ENCODE peak calls at places on chromosomes 11 and 22, in five cellular contexts. N is coronary artery, Z is colonic mucosa, S is progenitor cell of endocrine pancreas, B is cardiac fibroblast. Q is an unnamed sample.

GRCh38 chr22:23536821-23537345 is 43.2 kb downstream of the IGLL1 start:
- DNase-seq in N (no peak), Z (no peak), S (no peak), B (no peak), Q (no peak)

GRCh38 chr11:83361831-83362230 is 75.7 kb upstream of the CCDC90B start:
- DNase-seq in N (no peak), Z (no peak), S (no peak), B (no peak), Q (no peak)

GRCh38 chr22:45552017-45552411 is 49.3 kb downstream of the FBLN1 start:
- DNase-seq in N (no peak), Z (no peak), S (no peak), B (no peak), Q (no peak)

GRCh38 chr11:93986716-93987115 is 34.4 kb upstream of the HEPHL1 start:
- DNase-seq in N (no peak), Z (no peak), S (no peak), B (peak; percentile 12), Q (no peak)

GRCh38 chr11:124113890-124114289 is 1.4 kb upstream of the VWA5A start:
- DNase-seq in N (no peak), Z (peak; percentile 62), S (no peak), B (peak; percentile 21), Q (no peak)

GRCh38 chr22:44365196-44365802 is 52.5 kb upstream of the SHISAL1 start:
- DNase-seq in N (peak; percentile 70), Z (no peak), S (no peak), B (no peak), Q (no peak)

GRCh38 chr11:2550606-2550970 is 105.8 kb downstream of the KCNQ1 start:
- DNase-seq in N (no peak), Z (no peak), S (no peak), B (no peak), Q (no peak)

GRCh38 chr11:102807921-102808320 is 10.0 kb upstream of the MMP1 start:
- DNase-seq in N (no peak), Z (no peak), S (peak; percentile 13), B (no peak), Q (peak; percentile 60)

GRCh38 chr11:117685566-117685965 is 111.5 kb downstream of the DSCAML1 start:
- DNase-seq in N (no peak), Z (no peak), S (no peak), B (no peak), Q (no peak)

GRCh38 chr22:24230911-24231656 is 13.8 kb downstream of the GGT5 start:
- DNase-seq in N (no peak), Z (peak; percentile 60), S (peak; percentile 36), B (peak; percentile 19), Q (peak; percentile 75)

GRCh38 chr11:128179049-128179448 is 408.3 kb downstream of the ETS1 start:
- DNase-seq in N (no peak), Z (no peak), S (no peak), B (no peak), Q (no peak)

GRCh38 chr11:27312110-27312509 is 50.9 kb downstream of the CCDC34 start:
- DNase-seq in N (no peak), Z (no peak), S (no peak), B (no peak), Q (no peak)

GRCh38 chr11:65660038-65660437 is 2.7 kb downstream of the RELA start:
- DNase-seq in N (no peak), Z (no peak), S (no peak), B (no peak), Q (no peak)

GRCh38 chr11:68582416-68583046 is 101.8 kb upstream of the GAL start:
- DNase-seq in N (no peak), Z (no peak), S (no peak), B (no peak), Q (no peak)

GRCh38 chr11:17743808-17744119 is 9.2 kb downstream of the KCNC1 start:
- DNase-seq in N (no peak), Z (no peak), S (no peak), B (no peak), Q (no peak)

GRCh38 chr22:45441158-45441557 is 27.7 kb downstream of the RIBC2 start:
- DNase-seq in N (no peak), Z (peak; percentile 51), S (peak; percentile 26), B (peak; percentile 73), Q (peak; percentile 48)

GRCh38 chr22:24887260-24887659 is 59.2 kb downstream of the LHFPL7 start:
- DNase-seq in N (no peak), Z (no peak), S (no peak), B (no peak), Q (no peak)

GRCh38 chr22:42799462-42800405 is 57.3 kb downstream of the ARFGAP3 start:
- DNase-seq in N (no peak), Z (no peak), S (no peak), B (no peak), Q (no peak)

GRCh38 chr11:94194712-94195111 is 66.1 kb downstream of the PANX1 start:
- DNase-seq in N (no peak), Z (no peak), S (no peak), B (no peak), Q (no peak)

GRCh38 chr11:104306862-104307474 is 143.0 kb upstream of the PDGFD start:
- DNase-seq in N (no peak), Z (no peak), S (no peak), B (no peak), Q (no peak)

GRCh38 chr11:2093575-2094353 is 45.4 kb downstream of the IGF2 start:
- DNase-seq in N (no peak), Z (no peak), S (no peak), B (peak; percentile 30), Q (no peak)

GRCh38 chr11:95165638-95166037 is 65.4 kb downstream of the SESN3 start:
- DNase-seq in N (no peak), Z (no peak), S (no peak), B (no peak), Q (no peak)

GRCh38 chr11:79344765-79345164 is 96.1 kb downstream of the TENM4 start:
- DNase-seq in N (no peak), Z (no peak), S (no peak), B (no peak), Q (no peak)

GRCh38 chr11:64327338-64327737 is 9.4 kb downstream of the PRDX5 start:
- DNase-seq in N (no peak), Z (no peak), S (no peak), B (no peak), Q (no peak)

GRCh38 chr11:92627615-92628201 is 341.7 kb upstream of the MTNR1B start:
- DNase-seq in N (no peak), Z (no peak), S (no peak), B (no peak), Q (no peak)

GRCh38 chr11:46238078-46238966 is 39.1 kb upstream of the CREB3L1 start:
- DNase-seq in N (no peak), Z (peak; percentile 63), S (peak; percentile 59), B (peak; percentile 87), Q (peak; percentile 77)
- TF ChIP-seq CTCF in N (no peak), Z (no peak), S (peak; percentile 28), B (no peak), Q (peak; percentile 19)

DNA sequence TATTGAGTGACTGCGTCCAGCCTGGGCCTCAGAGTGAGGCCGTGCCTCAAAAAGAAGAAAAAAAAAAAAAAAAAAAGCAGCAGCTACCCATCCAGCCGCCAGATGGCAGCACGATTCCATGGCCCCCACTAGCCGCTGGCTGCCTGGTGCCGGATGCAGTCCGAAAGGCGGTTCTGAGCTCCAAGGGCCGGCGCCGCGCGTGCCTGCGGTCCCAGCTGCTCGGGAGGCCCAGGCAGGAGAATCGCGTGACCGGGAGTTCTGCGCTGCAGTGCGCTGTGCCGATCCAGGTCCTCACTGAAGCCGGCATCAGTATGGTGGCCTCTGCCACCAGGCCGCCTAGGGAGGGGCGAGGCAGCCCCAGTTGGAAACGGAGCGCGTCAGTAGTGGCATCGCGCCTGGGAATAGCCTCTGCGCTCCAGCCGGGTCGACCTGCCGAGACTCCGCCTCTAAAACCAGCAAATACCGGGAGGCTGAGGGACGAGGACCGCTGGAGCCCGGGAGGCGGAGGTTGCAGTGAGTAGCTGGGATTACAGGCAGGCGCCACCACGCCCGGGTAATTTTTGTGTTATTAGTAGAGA is 19.3 kb downstream of the SCARF2 start:
- DNase-seq in N (peak; percentile 88), Z (peak; percentile 57), S (peak; percentile 55), B (peak; percentile 92), Q (peak; percentile 76)
- TF ChIP-seq CTCF in N (peak; percentile 88), Z (peak; percentile 80), S (peak; percentile 89), B (peak; percentile 82), Q (peak; percentile 99)

GRCh38 chr22:41621099-41621910 is at the start of gene XRCC6:
- DNase-seq in N (peak; percentile 100), Z (peak; percentile 100), S (peak; percentile 100), B (peak; percentile 100), Q (peak; percentile 99)

GRCh38 chr22:41625577-41625976 is 4.5 kb downstream of the XRCC6 start:
- DNase-seq in N (no peak), Z (no peak), S (no peak), B (no peak), Q (no peak)

GRCh38 chr22:41621911-41622179 is 750 bp downstream of the XRCC6 start:
- DNase-seq in N (no peak), Z (no peak), S (no peak), B (no peak), Q (no peak)

GRCh38 chr22:41620646-41621098 is at the start of gene DESI1:
- DNase-seq in N (no peak), Z (no peak), S (no peak), B (peak; percentile 19), Q (no peak)

DNA sequence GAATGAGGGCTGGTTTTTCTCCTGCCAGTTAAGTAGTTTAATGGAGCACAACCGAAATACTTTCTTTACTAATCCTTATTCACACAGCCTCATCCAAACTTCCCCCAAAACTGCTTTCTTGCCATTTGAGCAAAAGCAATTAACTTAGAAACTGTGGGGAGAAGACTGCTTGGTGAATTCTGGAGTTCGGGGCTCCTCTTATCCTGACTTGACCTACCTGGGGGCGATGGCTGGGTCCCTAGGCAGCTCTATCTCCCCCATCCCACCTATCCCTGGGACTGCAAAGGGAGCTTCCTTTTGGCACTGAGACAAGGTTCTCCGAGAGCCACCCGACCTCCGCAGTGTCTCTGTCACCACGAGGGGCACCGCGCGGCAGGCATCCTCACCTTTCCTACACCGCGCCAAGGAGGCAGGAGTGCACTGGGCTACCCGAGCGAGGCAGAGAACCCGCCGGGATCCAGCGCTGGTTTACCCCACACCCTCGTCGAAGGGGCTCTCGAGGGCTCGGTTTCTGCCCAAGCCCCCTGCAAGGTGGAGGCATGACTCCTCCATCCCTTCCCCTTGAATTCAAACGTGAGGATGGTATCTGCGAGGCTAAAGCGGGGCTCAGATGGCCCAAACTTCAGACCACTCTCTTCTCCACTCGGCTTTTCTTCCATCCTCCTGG is 731 bp downstream of the DESI1 start:
- DNase-seq in N (no peak), Z (peak; percentile 60), S (peak; percentile 32), B (no peak), Q (peak; percentile 39)
- TF ChIP-seq CTCF in N (no peak), Z (no peak), S (no peak), B (no peak), Q (no peak)

DNA sequence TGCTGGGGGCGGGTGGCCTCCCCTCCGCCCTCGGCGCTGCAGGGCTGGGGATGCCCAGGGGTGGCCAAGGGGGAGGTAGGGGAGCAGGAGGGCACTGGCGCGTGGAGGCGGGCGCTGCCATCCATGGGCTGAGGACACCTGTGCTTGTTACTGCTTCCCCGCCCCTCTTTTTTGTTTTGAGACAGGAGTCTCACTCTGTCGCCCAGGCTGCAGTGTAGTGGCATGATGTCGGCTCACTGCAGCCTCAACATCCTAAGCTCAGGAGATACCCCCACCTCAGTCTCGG is 683 bp upstream of the FADS3 start:
- DNase-seq in N (no peak), Z (no peak), S (no peak), B (no peak), Q (no peak)
- TF ChIP-seq CTCF in N (no peak), Z (no peak), S (no peak), B (no peak), Q (no peak)

GRCh38 chr11:9138612-9139579 is 47.5 kb upstream of the SCUBE2 start:
- DNase-seq in N (no peak), Z (peak; percentile 51), S (no peak), B (peak; percentile 84), Q (no peak)
- TF ChIP-seq CTCF in N (no peak), Z (no peak), S (no peak), B (no peak), Q (no peak)